ENCODE peak calls at places on chromosome 14, in five cellular contexts. Y is right lobe of liver, F is natural killer cell, U is left ventricle myocardium inferior, C is choroid plexus epithelial cell. E is an unnamed sample.
A peak's percentile ranks its signal among the peaks of the same experiment; 100 is the strongest.

GRCh38 chr14:99260652-99261551 is 11.1 kb downstream of the BCL11B start:
- DNase-seq in F (peak; percentile 46), C (no peak), Y (no peak), U (no peak), E (no peak)

GRCh38 chr14:85466678-85467077 is 63.3 kb upstream of the FLRT2 start:
- DNase-seq in C (no peak), U (no peak), Y (no peak), F (no peak), E (no peak)

GRCh38 chr14:82387699-82388098 is 854.0 kb upstream of the SEL1L start:
- DNase-seq in U (no peak), F (no peak), Y (no peak), C (peak; percentile 4), E (no peak)

GRCh38 chr14:72844528-72844927 is 49.4 kb downstream of the DPF3 start:
- DNase-seq in F (no peak), U (no peak), Y (no peak), C (no peak), E (no peak)

GRCh38 chr14:103014466-103015319 is 42.7 kb downstream of the CDC42BPB start:
- DNase-seq in U (no peak), F (no peak), C (peak; percentile 66), Y (no peak), E (no peak)

GRCh38 chr14:76339922-76340615 is 35.9 kb upstream of the ESRRB start:
- DNase-seq in C (no peak), F (no peak), U (no peak), Y (no peak), E (no peak)

GRCh38 chr14:37697489-37698121 is 102.2 kb downstream of the TTC6 start:
- DNase-seq in C (peak; percentile 79), Y (no peak), U (no peak), F (no peak), E (no peak)

GRCh38 chr14:61462566-61463195 is 141.3 kb downstream of the PRKCH start:
- DNase-seq in C (peak; percentile 88), Y (no peak), F (no peak), U (no peak), E (no peak)

GRCh38 chr14:99759546-99759925 is 33.7 kb upstream of the EML1 start:
- DNase-seq in C (no peak), F (no peak), U (no peak), Y (peak; percentile 38), E (no peak)

GRCh38 chr14:80544366-80544765 is 333.1 kb upstream of the DIO2 start:
- DNase-seq in Y (no peak), F (no peak), C (no peak), U (no peak), E (no peak)

GRCh38 chr14:67984274-67984673 is 164.7 kb downstream of the RAD51B start:
- DNase-seq in U (no peak), Y (no peak), F (no peak), C (peak; percentile 20), E (no peak)

GRCh38 chr14:30966415-30967363 is 58.8 kb upstream of the AP4S1 start:
- DNase-seq in C (peak; percentile 16), F (no peak), Y (no peak), U (no peak), E (no peak)

GRCh38 chr14:98984719-98985041 is 287.3 kb downstream of the BCL11B start:
- DNase-seq in Y (no peak), C (no peak), U (no peak), F (no peak), E (no peak)

GRCh38 chr14:90299408-90299807 is 32.3 kb downstream of the NRDE2 start:
- DNase-seq in F (no peak), U (peak; percentile 56), Y (no peak), C (no peak), E (no peak)

GRCh38 chr14:68074765-68075381 is 255.3 kb downstream of the RAD51B start:
- DNase-seq in U (no peak), F (no peak), Y (no peak), C (peak; percentile 31), E (no peak)

GRCh38 chr14:65751510-65751909 is 339.0 kb downstream of the FUT8 start:
- DNase-seq in U (no peak), C (no peak), Y (no peak), F (no peak), E (no peak)

GRCh38 chr14:70567791-70568190 is 32.7 kb downstream of the MED6 start:
- DNase-seq in Y (no peak), U (no peak), C (peak; percentile 75), F (no peak), E (no peak)
- TF ChIP-seq CTCF in Y (peak; percentile 50), U (peak; percentile 52), C (peak; percentile 81), F (no peak), E (peak; percentile 51)

DNA sequence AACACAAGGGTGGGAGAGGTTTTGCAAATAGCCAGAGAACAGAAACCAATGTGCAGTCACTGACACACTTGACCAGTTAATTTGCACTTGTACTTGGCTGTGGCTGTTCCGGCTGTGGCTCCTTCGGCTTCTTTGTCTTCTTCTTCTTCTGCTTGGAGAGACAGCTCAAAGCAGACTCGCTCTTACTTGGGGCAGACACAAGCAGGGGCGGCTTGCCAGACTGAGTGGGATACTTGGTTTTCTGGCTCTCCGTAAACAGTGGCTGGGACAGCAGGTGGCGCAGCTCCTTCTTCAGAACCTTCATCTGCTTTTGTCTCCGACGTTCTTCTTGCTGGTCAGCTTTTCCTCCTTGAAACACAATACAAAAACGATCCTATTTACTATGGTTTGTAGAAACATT is 25.0 kb downstream of the OTUB2 start:
- DNase-seq in U (peak; percentile 46), Y (no peak), C (peak; percentile 68), F (peak; percentile 12), E (no peak)
- TF ChIP-seq CTCF in U (peak; percentile 52), Y (peak; percentile 30), C (peak; percentile 76), F (no peak), E (peak; percentile 56)

DNA sequence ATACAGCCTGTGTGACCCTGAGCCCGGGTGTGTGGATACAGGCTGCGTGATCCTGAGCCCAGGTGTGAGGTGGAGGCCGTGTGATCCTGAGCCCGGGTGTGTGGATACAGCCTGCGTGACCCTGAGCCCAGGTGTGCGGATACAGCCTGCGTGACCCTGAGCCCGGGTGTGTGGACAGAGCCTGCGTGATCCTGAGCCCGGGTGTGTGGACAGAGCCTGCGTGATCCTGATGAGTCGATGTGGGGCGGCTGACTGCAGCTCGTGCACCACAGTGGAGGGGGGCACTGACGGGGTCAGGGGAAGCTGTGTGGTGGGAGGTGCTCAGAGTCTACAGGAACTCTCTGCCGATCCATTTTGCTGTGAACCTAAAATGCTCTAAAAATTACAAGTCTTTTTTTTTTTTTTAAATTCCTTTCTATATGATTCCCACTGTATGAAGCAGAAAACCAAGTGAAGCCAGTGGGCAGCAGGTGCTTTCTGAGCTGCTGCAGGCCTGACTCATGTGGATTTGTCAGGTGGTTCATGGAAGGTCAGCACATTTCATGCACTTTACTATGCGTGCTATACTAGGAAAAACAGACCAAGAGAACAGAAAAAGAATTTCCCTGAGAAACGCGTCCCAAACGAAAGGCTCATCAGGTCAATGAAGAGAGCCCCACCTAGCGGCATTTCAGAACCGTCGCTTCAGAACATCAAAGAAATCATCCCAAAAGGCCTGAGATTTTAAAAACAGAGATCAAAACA is 19.3 kb downstream of the BRF1 start:
- DNase-seq in F (no peak), U (no peak), C (peak; percentile 88), Y (no peak), E (no peak)
- TF ChIP-seq CTCF in F (peak; percentile 35), U (peak; percentile 69), C (peak; percentile 90), Y (peak; percentile 60), E (peak; percentile 73)

GRCh38 chr14:77805703-77806102 is 5.8 kb downstream of the ADCK1 start:
- DNase-seq in C (no peak), F (no peak), U (no peak), Y (no peak), E (no peak)

GRCh38 chr14:77794357-77794756 is 5.6 kb upstream of the ADCK1 start:
- DNase-seq in F (no peak), C (no peak), Y (no peak), U (no peak), E (no peak)

GRCh38 chr14:77800814-77801213 is 905 bp downstream of the ADCK1 start:
- DNase-seq in Y (no peak), U (no peak), F (no peak), C (no peak), E (no peak)

GRCh38 chr14:77804592-77804991 is 4.7 kb downstream of the ADCK1 start:
- DNase-seq in F (no peak), U (no peak), C (peak; percentile 22), Y (no peak), E (no peak)

DNA sequence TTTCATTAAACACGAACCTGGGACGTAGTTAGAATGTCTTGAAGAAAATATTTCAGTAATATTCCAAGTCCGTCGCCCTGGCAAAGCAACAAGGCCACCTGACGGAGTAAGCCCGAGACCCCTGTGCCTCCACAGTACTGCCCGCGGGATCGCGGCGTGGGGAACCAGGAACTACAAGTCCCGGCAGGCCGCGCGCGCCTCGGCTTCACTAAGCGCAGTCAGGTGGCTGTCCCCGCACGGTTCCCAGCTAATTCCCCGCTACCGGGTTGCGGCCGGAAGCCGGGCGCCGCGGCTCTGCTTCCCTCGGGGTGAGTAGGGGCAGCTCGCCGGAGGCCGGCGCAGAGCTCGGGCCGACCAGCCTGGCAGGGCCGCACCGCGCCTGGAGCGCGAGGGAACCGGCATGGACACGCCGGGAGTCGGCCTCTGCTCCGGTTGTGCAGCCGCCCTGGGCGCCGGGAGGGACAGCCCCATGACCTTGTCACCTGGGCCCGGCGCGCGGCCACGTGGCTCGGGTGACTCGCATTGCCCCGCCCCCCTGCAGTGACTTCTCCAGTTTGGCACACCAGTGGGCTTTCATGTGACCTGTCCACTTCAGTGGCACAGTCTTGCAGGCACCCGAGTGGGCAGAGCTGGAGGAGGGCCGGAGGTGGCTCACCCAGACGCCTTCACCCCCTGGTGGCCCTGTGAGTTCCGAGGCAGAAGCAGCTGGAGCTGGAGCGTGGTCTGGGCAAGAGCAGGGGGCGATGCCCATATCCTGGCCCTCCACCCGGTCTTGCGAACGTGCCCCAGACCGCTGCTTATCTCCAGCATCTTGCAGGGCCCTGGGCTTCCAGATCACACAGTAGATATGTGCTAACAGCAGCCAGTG is at the start of gene ADCK1:
- DNase-seq in C (peak; percentile 77), Y (peak; percentile 94), F (peak; percentile 75), U (peak; percentile 92), E (peak; percentile 63)
- TF ChIP-seq CTCF in C (peak; percentile 54), Y (peak; percentile 20), F (peak; percentile 8), U (peak; percentile 59), E (peak; percentile 54)

GRCh38 chr14:25233613-25234012 is 183.7 kb upstream of the STXBP6 start:
- DNase-seq in C (no peak), F (no peak), Y (no peak), U (no peak), E (no peak)

GRCh38 chr14:25239170-25239569 is 189.2 kb upstream of the STXBP6 start:
- DNase-seq in C (no peak), U (no peak), F (no peak), Y (no peak), E (no peak)

GRCh38 chr14:25237845-25238244 is 187.9 kb upstream of the STXBP6 start:
- DNase-seq in F (no peak), Y (no peak), C (peak; percentile 11), U (no peak), E (no peak)
- TF ChIP-seq CTCF in F (no peak), Y (peak; percentile 43), C (no peak), U (peak; percentile 51), E (peak; percentile 48)

E was measured in progenitor cell of endocrine pancreas.